ENCODE peak calls at places on chromosomes 3 and 15, in ten cellular contexts. One of them, this sample, is unnamed.
A peak's percentile ranks its signal among the peaks of the same experiment; 100 is the strongest.

GRCh38 chr15:32715276-32715675 is 2.5 kb upstream of the GREM1 start:
- DNase-seq in endothelial cell of umbilical vein: no peak
- DNase-seq in Peyer's patch: no peak
- DNase-seq in IMR-90: peak; percentile 91
- DNase-seq in heart left ventricle: no peak
- DNase-seq in sigmoid colon: no peak
- DNase-seq in suprapubic skin: no peak
- DNase-seq in K562: no peak
- DNase-seq in GM12891: no peak
- DNase-seq in ovary: no peak
- DNase-seq in this sample: no peak

GRCh38 chr15:88627463-88627862 is 6.3 kb downstream of the AEN start:
- DNase-seq in ovary: no peak
- DNase-seq in suprapubic skin: no peak
- DNase-seq in endothelial cell of umbilical vein: no peak
- DNase-seq in GM12891: no peak
- DNase-seq in sigmoid colon: peak; percentile 9
- DNase-seq in heart left ventricle: no peak
- DNase-seq in Peyer's patch: no peak
- DNase-seq in IMR-90: no peak
- DNase-seq in K562: no peak
- DNase-seq in this sample: peak; percentile 39

GRCh38 chr3:69250014-69250413 is 127.6 kb upstream of the LMOD3 start:
- DNase-seq in heart left ventricle: peak; percentile 44
- DNase-seq in Peyer's patch: peak; percentile 57
- DNase-seq in endothelial cell of umbilical vein: no peak
- DNase-seq in IMR-90: no peak
- DNase-seq in ovary: no peak
- DNase-seq in sigmoid colon: no peak
- DNase-seq in suprapubic skin: no peak
- DNase-seq in K562: peak; percentile 5
- DNase-seq in GM12891: no peak
- DNase-seq in this sample: peak; percentile 10

GRCh38 chr3:11328196-11328945 is 56.2 kb downstream of the ATG7 start:
- DNase-seq in Peyer's patch: no peak
- DNase-seq in heart left ventricle: no peak
- DNase-seq in ovary: no peak
- DNase-seq in sigmoid colon: no peak
- DNase-seq in K562: no peak
- DNase-seq in GM12891: no peak
- DNase-seq in endothelial cell of umbilical vein: peak; percentile 81
- DNase-seq in IMR-90: no peak
- DNase-seq in suprapubic skin: no peak
- DNase-seq in this sample: no peak

GRCh38 chr3:37935756-37936666 is 54.6 kb upstream of the VILL start:
- DNase-seq in K562: no peak
- DNase-seq in GM12891: no peak
- DNase-seq in heart left ventricle: no peak
- DNase-seq in sigmoid colon: no peak
- DNase-seq in endothelial cell of umbilical vein: peak; percentile 81
- DNase-seq in Peyer's patch: no peak
- DNase-seq in suprapubic skin: no peak
- DNase-seq in IMR-90: peak; percentile 95
- DNase-seq in ovary: no peak
- DNase-seq in this sample: no peak

GRCh38 chr3:66480666-66481065 is 20.2 kb downstream of the LRIG1 start:
- DNase-seq in heart left ventricle: no peak
- DNase-seq in Peyer's patch: no peak
- DNase-seq in GM12891: no peak
- DNase-seq in sigmoid colon: no peak
- DNase-seq in ovary: no peak
- DNase-seq in IMR-90: peak; percentile 41
- DNase-seq in suprapubic skin: no peak
- DNase-seq in endothelial cell of umbilical vein: peak; percentile 77
- DNase-seq in K562: no peak
- DNase-seq in this sample: no peak

GRCh38 chr15:88571153-88572029 is 24.9 kb upstream of the DET1 start:
- DNase-seq in suprapubic skin: no peak
- DNase-seq in IMR-90: no peak
- DNase-seq in endothelial cell of umbilical vein: no peak
- DNase-seq in heart left ventricle: peak; percentile 74
- DNase-seq in sigmoid colon: no peak
- DNase-seq in ovary: no peak
- DNase-seq in GM12891: no peak
- DNase-seq in Peyer's patch: no peak
- DNase-seq in K562: no peak
- DNase-seq in this sample: no peak

GRCh38 chr3:33833408-33834116 is 35.1 kb downstream of the PDCD6IP start:
- DNase-seq in suprapubic skin: no peak
- DNase-seq in IMR-90: no peak
- DNase-seq in endothelial cell of umbilical vein: no peak
- DNase-seq in ovary: no peak
- DNase-seq in GM12891: no peak
- DNase-seq in Peyer's patch: no peak
- DNase-seq in sigmoid colon: no peak
- DNase-seq in K562: no peak
- DNase-seq in heart left ventricle: no peak
- DNase-seq in this sample: no peak

DNA sequence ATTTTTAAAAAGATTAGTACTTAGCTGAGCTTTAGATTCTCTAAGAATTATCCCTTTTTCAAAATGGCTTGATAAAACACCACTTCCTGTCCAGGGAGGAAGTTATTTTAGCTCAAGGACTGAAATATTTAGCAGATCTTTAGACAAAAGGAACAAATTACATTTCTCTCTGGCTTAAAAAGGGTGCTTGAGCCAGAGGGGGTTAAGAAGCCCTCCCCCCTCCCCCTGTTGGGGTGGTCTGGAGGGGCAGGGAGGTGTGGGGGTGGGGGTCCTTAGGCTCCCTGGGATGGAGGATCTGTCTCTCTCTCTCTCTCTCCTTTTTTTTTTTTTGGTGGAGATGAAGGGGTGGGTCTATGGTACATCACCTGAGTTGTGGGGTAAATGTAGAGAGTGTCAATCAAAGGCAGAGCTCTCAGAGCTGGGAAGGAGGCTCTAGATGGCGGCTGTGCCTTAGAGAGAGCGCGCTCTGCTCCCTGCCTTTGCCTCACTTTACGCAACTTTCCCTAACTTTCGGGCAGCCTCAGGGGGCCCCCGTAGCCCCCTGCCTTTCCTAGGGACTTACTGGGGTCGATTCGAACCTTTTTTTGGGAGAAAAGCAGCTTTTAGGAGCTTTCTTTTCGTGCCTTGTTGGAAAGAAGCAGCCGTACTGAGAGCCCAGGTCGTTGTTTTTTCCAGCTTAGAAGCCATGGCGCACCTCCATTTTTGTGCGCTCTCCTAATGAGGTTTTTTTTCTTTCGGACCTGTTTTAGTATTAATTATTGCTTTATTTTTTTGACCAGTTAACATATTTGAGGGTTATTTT is at the start of gene CHD2:
- DNase-seq in endothelial cell of umbilical vein: peak; percentile 89
- DNase-seq in K562: peak; percentile 56
- DNase-seq in GM12891: no peak
- DNase-seq in IMR-90: peak; percentile 89
- DNase-seq in Peyer's patch: peak; percentile 82
- DNase-seq in suprapubic skin: no peak
- DNase-seq in ovary: peak; percentile 56
- DNase-seq in heart left ventricle: no peak
- DNase-seq in sigmoid colon: peak; percentile 74
- DNase-seq in this sample: peak; percentile 90
- TF ChIP-seq POLR2A in endothelial cell of umbilical vein: peak; percentile 98
- TF ChIP-seq POLR2A in K562: peak; percentile 98
- TF ChIP-seq POLR2A in GM12891: peak; percentile 100
- TF ChIP-seq POLR2A in IMR-90: peak; percentile 98
- TF ChIP-seq POLR2A in Peyer's patch: peak; percentile 97
- TF ChIP-seq POLR2A in suprapubic skin: peak; percentile 96
- TF ChIP-seq POLR2A in ovary: peak; percentile 74
- TF ChIP-seq POLR2A in heart left ventricle: no peak
- TF ChIP-seq POLR2A in sigmoid colon: peak; percentile 85
- TF ChIP-seq POLR2A in this sample: peak; percentile 99

GRCh38 chr3:101861212-101861977 is 12.1 kb downstream of the NFKBIZ start:
- DNase-seq in GM12891: no peak
- DNase-seq in sigmoid colon: no peak
- DNase-seq in Peyer's patch: no peak
- DNase-seq in endothelial cell of umbilical vein: no peak
- DNase-seq in ovary: no peak
- DNase-seq in heart left ventricle: no peak
- DNase-seq in suprapubic skin: no peak
- DNase-seq in IMR-90: peak; percentile 56
- DNase-seq in K562: no peak
- DNase-seq in this sample: no peak

GRCh38 chr3:101858464-101858863 is 9.2 kb downstream of the NFKBIZ start:
- DNase-seq in K562: no peak
- DNase-seq in IMR-90: no peak
- DNase-seq in endothelial cell of umbilical vein: no peak
- DNase-seq in GM12891: no peak
- DNase-seq in suprapubic skin: no peak
- DNase-seq in sigmoid colon: no peak
- DNase-seq in ovary: no peak
- DNase-seq in heart left ventricle: no peak
- DNase-seq in Peyer's patch: no peak
- DNase-seq in this sample: no peak

GRCh38 chr3:101859882-101860281 is 10.6 kb downstream of the NFKBIZ start:
- DNase-seq in IMR-90: no peak
- DNase-seq in heart left ventricle: no peak
- DNase-seq in K562: no peak
- DNase-seq in endothelial cell of umbilical vein: no peak
- DNase-seq in Peyer's patch: no peak
- DNase-seq in ovary: no peak
- DNase-seq in suprapubic skin: no peak
- DNase-seq in sigmoid colon: no peak
- DNase-seq in GM12891: no peak
- DNase-seq in this sample: no peak

GRCh38 chr3:101862453-101863165 is 13.3 kb downstream of the NFKBIZ start:
- DNase-seq in Peyer's patch: no peak
- DNase-seq in endothelial cell of umbilical vein: no peak
- DNase-seq in IMR-90: peak; percentile 37
- DNase-seq in ovary: no peak
- DNase-seq in suprapubic skin: no peak
- DNase-seq in sigmoid colon: no peak
- DNase-seq in GM12891: no peak
- DNase-seq in heart left ventricle: no peak
- DNase-seq in K562: no peak
- DNase-seq in this sample: no peak

GRCh38 chr3:101861978-101862421 is 12.7 kb downstream of the NFKBIZ start:
- DNase-seq in heart left ventricle: no peak
- DNase-seq in suprapubic skin: no peak
- DNase-seq in ovary: no peak
- DNase-seq in sigmoid colon: no peak
- DNase-seq in IMR-90: no peak
- DNase-seq in endothelial cell of umbilical vein: no peak
- DNase-seq in K562: no peak
- DNase-seq in Peyer's patch: no peak
- DNase-seq in GM12891: no peak
- DNase-seq in this sample: no peak
- TF ChIP-seq POLR2A in heart left ventricle: no peak
- TF ChIP-seq POLR2A in suprapubic skin: no peak
- TF ChIP-seq POLR2A in ovary: no peak
- TF ChIP-seq POLR2A in sigmoid colon: no peak
- TF ChIP-seq POLR2A in IMR-90: peak; percentile 58
- TF ChIP-seq POLR2A in endothelial cell of umbilical vein: no peak
- TF ChIP-seq POLR2A in K562: no peak
- TF ChIP-seq POLR2A in Peyer's patch: no peak
- TF ChIP-seq POLR2A in GM12891: peak; percentile 86
- TF ChIP-seq POLR2A in this sample: peak; percentile 26

GRCh38 chr15:100849021-100849831 is 30.4 kb upstream of the ALDH1A3 start:
- DNase-seq in IMR-90: peak; percentile 41
- DNase-seq in sigmoid colon: peak; percentile 77
- DNase-seq in heart left ventricle: no peak
- DNase-seq in endothelial cell of umbilical vein: peak; percentile 39
- DNase-seq in suprapubic skin: no peak
- DNase-seq in K562: peak; percentile 45
- DNase-seq in GM12891: peak; percentile 51
- DNase-seq in Peyer's patch: peak; percentile 64
- DNase-seq in ovary: peak; percentile 18
- DNase-seq in this sample: no peak
- TF ChIP-seq POLR2A in IMR-90: no peak
- TF ChIP-seq POLR2A in sigmoid colon: no peak
- TF ChIP-seq POLR2A in heart left ventricle: no peak
- TF ChIP-seq POLR2A in endothelial cell of umbilical vein: no peak
- TF ChIP-seq POLR2A in suprapubic skin: no peak
- TF ChIP-seq POLR2A in K562: no peak
- TF ChIP-seq POLR2A in GM12891: no peak
- TF ChIP-seq POLR2A in Peyer's patch: no peak
- TF ChIP-seq POLR2A in ovary: no peak
- TF ChIP-seq POLR2A in this sample: no peak

GRCh38 chr3:192917258-192917507 is 473 bp downstream of the MB21D2 start:
- DNase-seq in heart left ventricle: peak; percentile 41
- DNase-seq in ovary: no peak
- DNase-seq in sigmoid colon: no peak
- DNase-seq in IMR-90: no peak
- DNase-seq in endothelial cell of umbilical vein: no peak
- DNase-seq in GM12891: peak; percentile 32
- DNase-seq in Peyer's patch: no peak
- DNase-seq in K562: no peak
- DNase-seq in suprapubic skin: no peak
- DNase-seq in this sample: no peak

GRCh38 chr3:192916455-192917257 is 1.0 kb downstream of the MB21D2 start:
- DNase-seq in GM12891: no peak
- DNase-seq in heart left ventricle: peak; percentile 75
- DNase-seq in ovary: peak; percentile 49
- DNase-seq in endothelial cell of umbilical vein: peak; percentile 73
- DNase-seq in sigmoid colon: peak; percentile 87
- DNase-seq in Peyer's patch: peak; percentile 78
- DNase-seq in K562: peak; percentile 11
- DNase-seq in suprapubic skin: peak; percentile 85
- DNase-seq in IMR-90: peak; percentile 73
- DNase-seq in this sample: no peak

GRCh38 chr3:192915724-192916123 is 1.9 kb downstream of the MB21D2 start:
- DNase-seq in GM12891: no peak
- DNase-seq in endothelial cell of umbilical vein: no peak
- DNase-seq in ovary: no peak
- DNase-seq in heart left ventricle: no peak
- DNase-seq in Peyer's patch: no peak
- DNase-seq in suprapubic skin: no peak
- DNase-seq in K562: no peak
- DNase-seq in IMR-90: peak; percentile 36
- DNase-seq in sigmoid colon: no peak
- DNase-seq in this sample: no peak

GRCh38 chr3:192918275-192918588 is 576 bp upstream of the MB21D2 start:
- DNase-seq in endothelial cell of umbilical vein: no peak
- DNase-seq in IMR-90: no peak
- DNase-seq in K562: no peak
- DNase-seq in sigmoid colon: no peak
- DNase-seq in GM12891: no peak
- DNase-seq in suprapubic skin: peak; percentile 64
- DNase-seq in Peyer's patch: no peak
- DNase-seq in ovary: no peak
- DNase-seq in heart left ventricle: no peak
- DNase-seq in this sample: no peak

DNA sequence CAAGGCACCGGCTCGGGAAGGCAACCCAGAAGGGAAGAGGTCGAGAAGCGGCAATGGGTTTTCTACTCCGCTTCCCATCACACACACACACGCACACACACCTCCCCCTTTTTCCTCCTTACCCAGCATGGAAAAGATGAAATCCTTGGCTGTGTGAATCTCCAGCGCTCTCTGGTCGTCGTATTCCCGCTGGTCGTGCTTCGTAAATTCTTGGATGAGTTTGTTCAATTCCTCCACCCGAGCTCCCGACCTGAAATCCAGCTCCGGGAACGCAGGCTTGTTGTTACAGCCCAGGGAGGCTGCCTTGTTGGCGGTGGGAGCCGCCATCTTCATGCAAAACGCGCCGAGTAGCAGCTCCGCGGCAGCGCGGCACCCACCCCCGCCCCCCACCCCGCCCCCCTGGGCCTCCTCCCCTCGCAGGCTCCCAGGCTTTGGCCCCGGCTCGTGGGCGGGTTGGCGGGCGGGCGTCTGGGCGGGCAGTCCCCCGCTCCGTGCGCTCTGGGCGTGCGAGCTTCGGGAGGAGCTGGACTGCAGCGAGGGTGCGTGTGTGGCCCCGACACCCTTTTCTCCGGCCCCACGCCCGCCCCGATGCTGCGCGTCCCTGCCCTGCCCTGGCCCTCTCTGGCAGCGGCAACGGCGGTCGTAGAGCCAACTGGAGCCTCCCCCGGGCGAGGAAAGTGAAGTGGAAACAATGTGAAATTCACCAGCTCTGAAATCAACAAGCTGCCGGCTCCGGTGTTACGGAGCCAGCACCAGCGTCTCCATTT is at the start of gene MB21D2:
- DNase-seq in endothelial cell of umbilical vein: peak; percentile 89
- DNase-seq in K562: peak; percentile 48
- DNase-seq in ovary: peak; percentile 81
- DNase-seq in GM12891: peak; percentile 78
- DNase-seq in sigmoid colon: peak; percentile 89
- DNase-seq in Peyer's patch: peak; percentile 89
- DNase-seq in IMR-90: peak; percentile 80
- DNase-seq in heart left ventricle: peak; percentile 85
- DNase-seq in suprapubic skin: peak; percentile 84
- DNase-seq in this sample: peak; percentile 12
- TF ChIP-seq POLR2A in endothelial cell of umbilical vein: peak; percentile 66
- TF ChIP-seq POLR2A in K562: no peak
- TF ChIP-seq POLR2A in ovary: no peak
- TF ChIP-seq POLR2A in GM12891: peak; percentile 70
- TF ChIP-seq POLR2A in sigmoid colon: peak; percentile 25
- TF ChIP-seq POLR2A in Peyer's patch: peak; percentile 75
- TF ChIP-seq POLR2A in IMR-90: peak; percentile 90
- TF ChIP-seq POLR2A in heart left ventricle: no peak
- TF ChIP-seq POLR2A in suprapubic skin: peak; percentile 17
- TF ChIP-seq POLR2A in this sample: no peak